ENCODE peak calls at places on chromosomes 13 and 19, in nine cellular contexts. O, D, S, P, Q, I, U, W and J are unnamed samples. For H3K4me1 and H3K27me3, the result is how much of the 10 kb centered on the place peaks cover.

GRCh38 chr13:44758595-44759221 is 182.6 kb upstream of the TSC22D1 start:
- DNase-seq in Q (no peak), W (no peak), S (no peak), P (no peak), O (no peak), D (no peak), I (peak), U (no peak), J (no peak)

GRCh38 chr13:107845911-107846310 is 369.4 kb downstream of the LIG4 start:
- DNase-seq in D (no peak), I (no peak), O (no peak), U (no peak), W (no peak), S (no peak), P (no peak), Q (no peak), J (no peak)

GRCh38 chr19:46390866-46391265 is 22.5 kb downstream of the CCDC8 start:
- DNase-seq in Q (no peak), D (no peak), W (no peak), S (no peak), P (no peak), I (no peak), O (peak), U (no peak), J (no peak)

GRCh38 chr19:43439183-43440063 is 24.7 kb downstream of the TEX101 start:
- DNase-seq in D (no peak), U (no peak), Q (no peak), S (no peak), I (no peak), O (no peak), P (no peak), W (no peak), J (peak)

GRCh38 chr19:31180907-31181306 is 168.3 kb downstream of the TSHZ3 start:
- DNase-seq in P (no peak), W (no peak), S (no peak), O (no peak), U (no peak), D (no peak), Q (no peak), I (no peak), J (no peak)

GRCh38 chr13:55214851-55215345 is 1925.8 kb upstream of the PRR20A start:
- DNase-seq in S (no peak), Q (no peak), I (no peak), P (no peak), W (no peak), O (no peak), U (no peak), D (no peak), J (no peak)

GRCh38 chr13:52782486-52783448 is 43.1 kb upstream of the CNMD start:
- DNase-seq in O (no peak), D (no peak), U (no peak), P (no peak), Q (peak), S (no peak), I (no peak), W (no peak), J (no peak)

GRCh38 chr13:30504081-30504480 is 38.3 kb upstream of the HMGB1 start:
- DNase-seq in D (no peak), P (no peak), I (no peak), W (no peak), U (no peak), O (no peak), Q (no peak), S (no peak), J (no peak)

GRCh38 chr13:73635166-73635787 is 498.9 kb downstream of the KLF12 start:
- DNase-seq in U (no peak), O (no peak), P (no peak), I (no peak), W (no peak), S (no peak), Q (no peak), D (no peak), J (no peak)

GRCh38 chr19:1855828-1856255 is 7.5 kb downstream of the KLF16 start:
- DNase-seq in O (no peak), D (no peak), U (no peak), P (no peak), W (no peak), Q (no peak), S (no peak), I (no peak), J (no peak)

GRCh38 chr19:17873661-17874422 is 2.1 kb downstream of the SLC5A5 start:
- DNase-seq in W (no peak), U (no peak), D (peak), P (peak), Q (no peak), S (no peak), O (no peak), I (peak), J (no peak)

GRCh38 chr19:16069813-16070365 is 6.4 kb upstream of the TPM4 start:
- DNase-seq in P (peak), S (no peak), O (peak), I (peak), U (no peak), W (no peak), D (no peak), Q (no peak), J (no peak)
- H3K4me1 ChIP-seq in P (half or more), S (under half), O (half or more), I (half or more), U (under half), W (under half), D (under half), Q (under half), J (under half)

DNA sequence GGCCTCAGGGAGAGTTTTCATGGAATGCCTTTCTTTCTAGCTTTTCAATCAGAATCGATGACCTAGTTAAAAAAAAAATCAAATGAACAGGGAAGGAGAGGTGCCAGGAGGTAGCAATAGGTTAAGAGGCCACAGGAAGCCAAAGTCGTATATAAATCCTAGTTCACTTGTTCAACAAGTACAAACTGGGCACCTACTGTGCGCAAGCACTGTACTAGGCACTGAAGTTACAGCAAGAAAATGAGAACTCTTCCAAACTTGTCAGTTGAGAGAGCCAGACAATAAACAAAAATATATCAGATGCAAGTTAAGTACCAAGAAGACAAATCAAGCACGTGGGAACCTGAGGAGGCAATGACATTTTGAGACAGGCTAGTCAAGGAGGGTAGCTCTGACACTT is 6.1 kb downstream of the SUGP2 start:
- DNase-seq in I (no peak), O (no peak), D (no peak), W (no peak), P (no peak), U (no peak), Q (no peak), S (no peak), J (no peak)
- H3K27me3 ChIP-seq in I (under half), O (under half), D (under half), W (under half), P (under half), U (under half), Q (under half), S (under half), J (under half)

DNA sequence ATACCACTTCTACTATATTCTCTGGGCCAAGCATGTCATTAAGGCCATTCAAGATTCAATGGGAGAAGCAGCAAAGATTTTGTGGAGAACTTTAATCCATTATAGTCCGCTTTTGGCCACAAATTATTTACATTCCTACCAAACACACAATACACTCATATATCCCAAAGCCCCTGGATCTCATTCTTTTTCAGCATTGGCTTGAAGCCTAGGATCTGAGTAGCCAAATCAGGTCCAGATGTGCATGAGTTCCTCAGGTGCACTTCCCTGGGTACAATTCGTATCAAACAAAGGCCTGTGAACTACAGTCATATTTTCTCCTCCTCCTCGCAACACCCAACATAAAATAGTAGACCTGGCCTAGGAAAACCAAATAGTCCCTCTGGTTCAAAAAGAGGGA is 203.5 kb downstream of the NDFIP2 start:
- DNase-seq in Q (no peak), S (no peak), D (no peak), I (no peak), O (no peak), W (no peak), P (no peak), U (no peak), J (no peak)
- TF ChIP-seq CTCF in Q (no peak), S (no peak), D (no peak), I (no peak), O (no peak), W (no peak), P (no peak), U (no peak), J (no peak)

DNA sequence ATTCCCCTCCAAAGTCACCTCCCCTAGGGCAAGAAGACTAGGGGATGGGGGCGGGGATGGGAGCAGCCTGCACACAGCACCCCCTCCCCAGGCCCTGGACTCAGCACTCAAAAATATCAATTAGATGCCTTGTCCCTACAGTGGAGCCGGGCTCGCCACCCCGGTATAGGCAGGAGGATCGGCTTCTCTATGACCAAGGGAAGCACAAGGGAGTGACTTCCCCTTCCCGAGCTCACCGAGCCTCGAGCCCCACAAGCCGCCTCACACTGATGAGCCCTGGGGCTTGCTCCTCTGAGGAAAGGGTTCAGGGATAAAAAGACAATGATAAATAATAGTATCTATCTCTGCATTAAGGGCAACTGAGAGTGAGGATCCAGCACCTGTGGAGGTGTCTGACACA is 51.5 kb downstream of the STK24 start:
- DNase-seq in U (no peak), O (no peak), P (no peak), S (no peak), Q (no peak), D (no peak), I (no peak), W (no peak), J (no peak)
- H3K4me1 ChIP-seq in U (half or more), O (half or more), P (half or more), S (under half), Q (half or more), D (under half), I (half or more), W (under half), J (half or more)

GRCh38 chr19:40610396-40611064 is 9.4 kb downstream of the LTBP4 start:
- DNase-seq in O (peak), I (peak), W (no peak), Q (peak), S (no peak), D (peak), P (peak), U (no peak), J (peak)
- H3K27me3 ChIP-seq in O (under half), I (under half), W (under half), Q (under half), S (under half), D (under half), P (under half), U (under half), J (under half)

GRCh38 chr13:32538621-32539246 is at the start of gene N4BP2L2:
- DNase-seq in S (peak), U (peak), W (peak), O (peak), Q (peak), D (peak), I (peak), P (peak), J (peak)
- TF ChIP-seq CTCF in S (peak), U (no peak), W (no peak), O (peak), Q (peak), D (peak), I (no peak), P (peak), J (peak)

GRCh38 chr19:13023666-13024065 is 28.4 kb downstream of the NFIX start:
- DNase-seq in S (no peak), O (no peak), W (no peak), Q (no peak), U (no peak), P (no peak), I (no peak), D (no peak), J (no peak)

GRCh38 chr19:13024126-13024957 is 29.1 kb downstream of the NFIX start:
- DNase-seq in I (no peak), Q (no peak), P (no peak), O (no peak), W (no peak), U (no peak), S (no peak), D (no peak), J (no peak)

GRCh38 chr19:13024958-13025653 is 29.8 kb downstream of the NFIX start:
- DNase-seq in I (peak), O (no peak), Q (no peak), P (no peak), D (peak), U (no peak), S (no peak), W (no peak), J (no peak)

GRCh38 chr19:13022111-13022858 is 27.0 kb downstream of the NFIX start:
- DNase-seq in Q (peak), U (no peak), P (no peak), S (no peak), D (no peak), I (no peak), O (no peak), W (no peak), J (peak)

DNA sequence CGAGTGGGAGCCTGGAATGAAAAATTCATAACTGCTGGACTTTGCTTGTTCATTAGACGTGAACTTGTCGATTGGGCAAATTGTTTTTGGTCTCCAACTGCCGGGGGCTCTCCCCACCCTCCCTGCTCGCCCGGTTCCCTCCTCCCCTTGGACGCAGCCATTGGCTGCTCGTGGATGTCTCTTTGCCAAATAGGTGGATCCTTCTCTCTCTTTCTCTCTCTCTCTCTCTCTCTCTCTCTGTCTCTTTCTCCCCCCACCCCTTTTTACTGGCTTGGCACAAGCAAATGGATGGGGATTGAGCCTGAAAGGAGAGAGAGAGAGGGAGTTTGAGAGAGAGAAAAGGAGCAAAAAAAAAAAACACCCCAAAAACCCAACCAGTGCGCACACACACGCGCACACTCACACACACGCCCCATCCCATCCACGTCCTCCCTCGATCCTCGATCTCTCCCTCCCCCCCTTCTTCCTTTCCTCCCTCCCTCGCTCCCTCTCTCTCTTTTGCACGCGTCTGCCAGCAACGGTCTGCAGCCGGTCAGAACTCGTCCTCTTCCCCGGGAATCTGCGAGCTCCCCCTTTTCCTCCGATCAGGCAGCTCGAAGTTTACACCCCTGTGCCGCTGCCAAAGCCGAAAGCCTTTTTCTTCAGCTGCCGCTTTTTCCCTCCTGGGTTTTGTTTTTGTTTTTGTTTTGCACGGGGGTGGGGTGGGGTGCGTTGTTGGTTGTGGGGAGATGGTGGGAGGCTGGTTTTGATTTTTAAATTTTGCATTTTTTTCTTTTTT is 27.8 kb downstream of the NFIX start:
- DNase-seq in S (no peak), U (no peak), I (peak), O (peak), Q (peak), P (peak), W (peak), D (peak), J (peak)
- H3K4me1 ChIP-seq in S (half or more), U (half or more), I (half or more), O (half or more), Q (half or more), P (half or more), W (under half), D (under half), J (half or more)

DNA sequence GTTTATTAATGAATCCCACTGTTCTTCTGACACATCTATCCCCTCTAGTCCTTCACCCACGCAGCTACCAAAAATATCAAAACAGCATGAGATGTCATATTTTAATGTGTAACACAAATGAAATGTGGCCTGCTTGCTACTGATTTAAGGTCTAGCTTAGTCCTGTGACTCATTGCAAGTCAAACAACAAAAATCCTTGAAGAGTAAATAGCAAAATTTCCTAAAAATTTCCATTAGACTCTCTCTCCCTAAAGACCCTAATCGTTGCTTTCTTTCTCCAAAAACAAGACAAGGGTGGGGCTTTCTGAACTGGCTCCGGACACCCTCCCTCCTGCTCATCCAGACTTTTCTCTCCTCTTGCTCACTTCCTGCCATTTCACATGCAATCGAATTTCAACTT is 99.9 kb upstream of the IPO5 start:
- DNase-seq in O (no peak), P (no peak), W (no peak), S (no peak), D (no peak), I (no peak), Q (no peak), U (no peak), J (no peak)
- H3K27me3 ChIP-seq in O (under half), P (under half), W (under half), S (under half), D (under half), I (under half), Q (under half), U (under half), J (under half)